ENCODE peak calls at places on chromosomes 4 and X, in eight cellular contexts. One of them, this sample, is unnamed.

GRCh38 chr4:113683143-113683542 is 78.4 kb downstream of the CAMK2D start:
- DNase-seq in left lung: no peak
- DNase-seq in tibial nerve: no peak
- DNase-seq in ovary: no peak
- DNase-seq in thoracic aorta: no peak
- DNase-seq in psoas muscle: no peak
- DNase-seq in CD4-positive, alpha-beta T cell: peak; percentile 48
- DNase-seq in CD8-positive, alpha-beta T cell: peak; percentile 82
- DNase-seq in this sample: no peak

GRCh38 chr4:159023741-159024140 is 79.1 kb upstream of the RAPGEF2 start:
- DNase-seq in left lung: no peak
- DNase-seq in tibial nerve: no peak
- DNase-seq in ovary: no peak
- DNase-seq in thoracic aorta: no peak
- DNase-seq in psoas muscle: no peak
- DNase-seq in CD4-positive, alpha-beta T cell: no peak
- DNase-seq in CD8-positive, alpha-beta T cell: no peak
- DNase-seq in this sample: no peak

GRCh38 chr4:68683034-68683433 is 12.6 kb upstream of the UGT2B15 start:
- DNase-seq in left lung: no peak
- DNase-seq in tibial nerve: no peak
- DNase-seq in ovary: no peak
- DNase-seq in thoracic aorta: no peak
- DNase-seq in psoas muscle: no peak
- DNase-seq in CD4-positive, alpha-beta T cell: no peak
- DNase-seq in CD8-positive, alpha-beta T cell: no peak
- DNase-seq in this sample: no peak

GRCh38 chr4:119730644-119730995 is 102.0 kb upstream of the PDE5A start:
- DNase-seq in left lung: no peak
- DNase-seq in tibial nerve: no peak
- DNase-seq in ovary: no peak
- DNase-seq in thoracic aorta: no peak
- DNase-seq in psoas muscle: no peak
- DNase-seq in CD4-positive, alpha-beta T cell: no peak
- DNase-seq in CD8-positive, alpha-beta T cell: no peak
- DNase-seq in this sample: no peak

GRCh38 chr4:8244931-8245460 is 24.6 kb upstream of the HTRA3 start:
- DNase-seq in left lung: peak; percentile 51
- DNase-seq in tibial nerve: no peak
- DNase-seq in ovary: no peak
- DNase-seq in thoracic aorta: no peak
- DNase-seq in psoas muscle: peak; percentile 9
- DNase-seq in CD4-positive, alpha-beta T cell: no peak
- DNase-seq in CD8-positive, alpha-beta T cell: no peak
- DNase-seq in this sample: no peak

GRCh38 chrX:69424910-69425309 is 79.2 kb upstream of the NALF2 start:
- DNase-seq in left lung: no peak
- DNase-seq in tibial nerve: no peak
- DNase-seq in ovary: no peak
- DNase-seq in thoracic aorta: no peak
- DNase-seq in psoas muscle: no peak
- DNase-seq in CD4-positive, alpha-beta T cell: no peak
- DNase-seq in CD8-positive, alpha-beta T cell: no peak
- DNase-seq in this sample: no peak

GRCh38 chr4:183600189-183600685 is 58.7 kb downstream of the RWDD4 start:
- DNase-seq in left lung: no peak
- DNase-seq in tibial nerve: no peak
- DNase-seq in ovary: no peak
- DNase-seq in thoracic aorta: no peak
- DNase-seq in psoas muscle: no peak
- DNase-seq in CD4-positive, alpha-beta T cell: peak; percentile 5
- DNase-seq in CD8-positive, alpha-beta T cell: peak; percentile 30
- DNase-seq in this sample: no peak

GRCh38 chr4:48635310-48635709 is 144.8 kb downstream of the FRYL start:
- DNase-seq in left lung: no peak
- DNase-seq in tibial nerve: no peak
- DNase-seq in ovary: no peak
- DNase-seq in thoracic aorta: no peak
- DNase-seq in psoas muscle: no peak
- DNase-seq in CD4-positive, alpha-beta T cell: no peak
- DNase-seq in CD8-positive, alpha-beta T cell: no peak
- DNase-seq in this sample: no peak

GRCh38 chr4:13329340-13329850 is 154.7 kb downstream of the RAB28 start:
- DNase-seq in left lung: no peak
- DNase-seq in tibial nerve: no peak
- DNase-seq in ovary: no peak
- DNase-seq in thoracic aorta: no peak
- DNase-seq in psoas muscle: no peak
- DNase-seq in CD4-positive, alpha-beta T cell: no peak
- DNase-seq in CD8-positive, alpha-beta T cell: no peak
- DNase-seq in this sample: no peak

GRCh38 chr4:88814043-88814617 is 116.5 kb upstream of the NAP1L5 start:
- DNase-seq in left lung: no peak
- DNase-seq in tibial nerve: no peak
- DNase-seq in ovary: no peak
- DNase-seq in thoracic aorta: no peak
- DNase-seq in psoas muscle: no peak
- DNase-seq in CD4-positive, alpha-beta T cell: no peak
- DNase-seq in CD8-positive, alpha-beta T cell: no peak
- DNase-seq in this sample: no peak

GRCh38 chr4:112083587-112084347 is 61.5 kb upstream of the FAM241A start:
- DNase-seq in left lung: no peak
- DNase-seq in tibial nerve: no peak
- DNase-seq in ovary: no peak
- DNase-seq in thoracic aorta: no peak
- DNase-seq in psoas muscle: no peak
- DNase-seq in CD4-positive, alpha-beta T cell: no peak
- DNase-seq in CD8-positive, alpha-beta T cell: no peak
- DNase-seq in this sample: no peak

GRCh38 chr4:84914686-84915395 is 51.6 kb downstream of the WDFY3 start:
- DNase-seq in left lung: no peak
- DNase-seq in tibial nerve: no peak
- DNase-seq in ovary: no peak
- DNase-seq in thoracic aorta: no peak
- DNase-seq in psoas muscle: no peak
- DNase-seq in CD4-positive, alpha-beta T cell: no peak
- DNase-seq in CD8-positive, alpha-beta T cell: no peak
- DNase-seq in this sample: no peak

GRCh38 chrX:151363316-151363715 is 33.7 kb upstream of the VMA21 start:
- DNase-seq in left lung: no peak
- DNase-seq in tibial nerve: no peak
- DNase-seq in ovary: no peak
- DNase-seq in thoracic aorta: no peak
- DNase-seq in psoas muscle: no peak
- DNase-seq in CD4-positive, alpha-beta T cell: no peak
- DNase-seq in CD8-positive, alpha-beta T cell: no peak
- DNase-seq in this sample: no peak

GRCh38 chrX:151365579-151365978 is 31.4 kb upstream of the VMA21 start:
- DNase-seq in left lung: no peak
- DNase-seq in tibial nerve: no peak
- DNase-seq in ovary: no peak
- DNase-seq in thoracic aorta: no peak
- DNase-seq in psoas muscle: no peak
- DNase-seq in CD4-positive, alpha-beta T cell: no peak
- DNase-seq in CD8-positive, alpha-beta T cell: no peak
- DNase-seq in this sample: no peak

GRCh38 chrX:151359341-151359740 is 37.7 kb upstream of the VMA21 start:
- DNase-seq in left lung: no peak
- DNase-seq in tibial nerve: no peak
- DNase-seq in ovary: no peak
- DNase-seq in thoracic aorta: no peak
- DNase-seq in psoas muscle: no peak
- DNase-seq in CD4-positive, alpha-beta T cell: no peak
- DNase-seq in CD8-positive, alpha-beta T cell: no peak
- DNase-seq in this sample: no peak

DNA sequence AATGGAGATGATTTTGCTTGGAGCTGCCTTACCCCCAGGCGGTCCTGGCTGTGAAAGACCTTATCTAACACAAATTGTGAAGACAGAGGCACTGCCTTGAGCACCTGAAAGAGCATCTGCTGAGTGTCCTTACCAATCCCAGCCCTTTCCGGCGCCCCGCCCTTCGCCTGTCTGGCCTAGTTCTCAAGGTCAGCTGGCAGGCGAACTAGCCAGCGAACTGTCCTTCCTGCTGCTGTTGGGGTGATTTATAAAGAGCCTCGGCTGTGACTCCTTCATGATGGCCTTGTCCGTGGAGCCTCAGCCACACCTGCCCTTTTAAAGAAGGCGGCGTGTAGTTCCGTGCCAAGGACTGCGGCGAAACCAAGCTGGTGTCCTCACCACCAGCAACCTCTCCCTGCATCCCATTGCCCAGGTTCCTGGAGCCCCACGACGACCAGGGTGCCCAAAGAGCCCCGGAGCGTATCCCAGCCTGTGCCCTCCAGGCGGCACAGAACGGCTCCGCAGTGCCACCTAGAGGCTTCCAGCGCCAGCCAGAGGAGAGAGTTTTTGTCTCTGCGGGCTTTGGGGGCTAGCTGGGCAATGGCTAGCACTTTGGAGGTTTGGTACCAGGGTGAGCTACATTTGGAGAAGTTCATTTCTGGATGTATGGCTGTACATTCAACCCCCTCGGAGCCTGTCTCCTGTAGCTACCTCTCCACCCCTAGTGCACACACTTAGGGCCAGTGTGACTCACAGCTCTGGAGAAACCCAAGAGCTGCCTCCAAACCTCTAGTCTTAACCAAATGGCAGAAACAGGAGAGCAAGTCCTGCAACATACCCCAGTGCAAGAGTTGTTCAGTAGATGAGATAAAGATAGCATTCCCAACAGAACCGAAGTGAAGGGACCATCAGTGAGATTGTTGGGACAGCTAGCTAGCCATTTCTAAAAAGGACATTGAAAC is 36.8 kb upstream of the VMA21 start:
- DNase-seq in left lung: peak; percentile 61
- DNase-seq in tibial nerve: no peak
- DNase-seq in ovary: peak; percentile 20
- DNase-seq in thoracic aorta: no peak
- DNase-seq in psoas muscle: peak; percentile 27
- DNase-seq in CD4-positive, alpha-beta T cell: peak; percentile 28
- DNase-seq in CD8-positive, alpha-beta T cell: peak; percentile 22
- DNase-seq in this sample: no peak
- TF ChIP-seq CTCF in left lung: peak; percentile 29
- TF ChIP-seq CTCF in tibial nerve: peak; percentile 22
- TF ChIP-seq CTCF in ovary: no peak
- TF ChIP-seq CTCF in thoracic aorta: peak; percentile 15
- TF ChIP-seq CTCF in psoas muscle: peak; percentile 46
- TF ChIP-seq CTCF in CD4-positive, alpha-beta T cell: peak; percentile 59
- TF ChIP-seq CTCF in CD8-positive, alpha-beta T cell: peak; percentile 45
- TF ChIP-seq CTCF in this sample: peak; percentile 63

DNA sequence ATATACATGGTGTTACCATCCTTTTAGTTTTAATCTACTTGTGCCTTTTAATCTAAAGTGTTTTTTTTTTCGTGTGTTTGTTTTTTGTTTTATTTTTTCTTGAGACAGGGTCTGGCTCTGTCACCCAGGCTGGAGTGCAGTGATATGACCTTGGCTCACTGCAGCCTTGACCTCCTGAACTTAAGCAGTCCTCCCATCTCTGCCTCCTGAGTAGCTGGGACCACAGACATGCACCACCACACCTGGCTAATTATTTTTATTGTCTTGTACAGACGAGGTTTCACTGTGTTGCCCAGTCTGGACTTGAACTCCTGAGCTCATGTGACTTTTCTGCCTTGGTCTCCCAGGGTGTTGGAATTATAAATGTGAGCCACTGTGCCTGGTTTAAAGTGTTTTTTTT is 33.1 kb downstream of the BMP2K start:
- DNase-seq in left lung: no peak
- DNase-seq in tibial nerve: no peak
- DNase-seq in ovary: no peak
- DNase-seq in thoracic aorta: no peak
- DNase-seq in psoas muscle: no peak
- DNase-seq in CD4-positive, alpha-beta T cell: no peak
- DNase-seq in CD8-positive, alpha-beta T cell: no peak
- DNase-seq in this sample: no peak
- H3K9me3 ChIP-seq in left lung: peaks cover 16% of the 10 kb centered on the region
- H3K9me3 ChIP-seq in tibial nerve: peaks cover 27% of the 10 kb centered on the region
- H3K9me3 ChIP-seq in ovary: no peaks in the 10 kb centered on the region
- H3K9me3 ChIP-seq in thoracic aorta: peaks cover 5% of the 10 kb centered on the region
- H3K9me3 ChIP-seq in psoas muscle: peaks cover 9% of the 10 kb centered on the region
- H3K9me3 ChIP-seq in CD4-positive, alpha-beta T cell: no peaks in the 10 kb centered on the region
- H3K9me3 ChIP-seq in CD8-positive, alpha-beta T cell: no peaks in the 10 kb centered on the region
- H3K9me3 ChIP-seq in this sample: peaks cover 32% of the 10 kb centered on the region

GRCh38 chr4:109185548-109185947 is 116.9 kb downstream of the COL25A1 start:
- DNase-seq in left lung: no peak
- DNase-seq in tibial nerve: no peak
- DNase-seq in ovary: no peak
- DNase-seq in thoracic aorta: no peak
- DNase-seq in psoas muscle: no peak
- DNase-seq in CD4-positive, alpha-beta T cell: no peak
- DNase-seq in CD8-positive, alpha-beta T cell: no peak
- DNase-seq in this sample: no peak

GRCh38 chr4:109184421-109184956 is 118.0 kb downstream of the COL25A1 start:
- DNase-seq in left lung: no peak
- DNase-seq in tibial nerve: no peak
- DNase-seq in ovary: no peak
- DNase-seq in thoracic aorta: no peak
- DNase-seq in psoas muscle: no peak
- DNase-seq in CD4-positive, alpha-beta T cell: no peak
- DNase-seq in CD8-positive, alpha-beta T cell: no peak
- DNase-seq in this sample: peak; percentile 41

GRCh38 chr4:109186458-109186945 is 116.0 kb downstream of the COL25A1 start:
- DNase-seq in left lung: no peak
- DNase-seq in tibial nerve: no peak
- DNase-seq in ovary: no peak
- DNase-seq in thoracic aorta: no peak
- DNase-seq in psoas muscle: no peak
- DNase-seq in CD4-positive, alpha-beta T cell: no peak
- DNase-seq in CD8-positive, alpha-beta T cell: no peak
- DNase-seq in this sample: no peak

GRCh38 chr4:109183851-109184345 is 118.6 kb downstream of the COL25A1 start:
- DNase-seq in left lung: no peak
- DNase-seq in tibial nerve: no peak
- DNase-seq in ovary: no peak
- DNase-seq in thoracic aorta: no peak
- DNase-seq in psoas muscle: no peak
- DNase-seq in CD4-positive, alpha-beta T cell: no peak
- DNase-seq in CD8-positive, alpha-beta T cell: no peak
- DNase-seq in this sample: no peak

GRCh38 chr4:109185951-109186350 is 116.5 kb downstream of the COL25A1 start:
- DNase-seq in left lung: no peak
- DNase-seq in tibial nerve: no peak
- DNase-seq in ovary: no peak
- DNase-seq in thoracic aorta: no peak
- DNase-seq in psoas muscle: no peak
- DNase-seq in CD4-positive, alpha-beta T cell: no peak
- DNase-seq in CD8-positive, alpha-beta T cell: no peak
- DNase-seq in this sample: no peak
- TF ChIP-seq CTCF in left lung: no peak
- TF ChIP-seq CTCF in tibial nerve: no peak
- TF ChIP-seq CTCF in ovary: no peak
- TF ChIP-seq CTCF in thoracic aorta: no peak
- TF ChIP-seq CTCF in psoas muscle: no peak
- TF ChIP-seq CTCF in CD4-positive, alpha-beta T cell: no peak
- TF ChIP-seq CTCF in CD8-positive, alpha-beta T cell: no peak
- TF ChIP-seq CTCF in this sample: no peak

GRCh38 chrX:146658379-146658778 is 151.2 kb upstream of the CXorf51B start:
- DNase-seq in left lung: no peak
- DNase-seq in tibial nerve: no peak
- DNase-seq in ovary: no peak
- DNase-seq in thoracic aorta: no peak
- DNase-seq in psoas muscle: no peak
- DNase-seq in CD4-positive, alpha-beta T cell: no peak
- DNase-seq in CD8-positive, alpha-beta T cell: no peak
- DNase-seq in this sample: no peak
- H3K9me3 ChIP-seq in left lung: peaks cover 3% of the 10 kb centered on the region
- H3K9me3 ChIP-seq in tibial nerve: peaks cover 5% of the 10 kb centered on the region
- H3K9me3 ChIP-seq in ovary: no peaks in the 10 kb centered on the region
- H3K9me3 ChIP-seq in thoracic aorta: no peaks in the 10 kb centered on the region
- H3K9me3 ChIP-seq in psoas muscle: no peaks in the 10 kb centered on the region
- H3K9me3 ChIP-seq in CD4-positive, alpha-beta T cell: no peaks in the 10 kb centered on the region
- H3K9me3 ChIP-seq in CD8-positive, alpha-beta T cell: no peaks in the 10 kb centered on the region
- H3K9me3 ChIP-seq in this sample: peaks cover 6% of the 10 kb centered on the region